ENCODE peak calls at places on chromosomes 12 and 14, in six cellular contexts. One of them, this sample, is unnamed.

GRCh38 chr12:57832966-57833365 is 13.6 kb downstream of the CTDSP2 start:
- DNase-seq in breast epithelium: no peak
- DNase-seq in astrocyte of the spinal cord: no peak
- DNase-seq in body of pancreas: no peak
- DNase-seq in CD8-positive, alpha-beta T cell: no peak
- DNase-seq in PC-3: no peak
- DNase-seq in this sample: no peak

GRCh38 chr12:93376436-93377251 is 1.1 kb upstream of the NUDT4 start:
- DNase-seq in astrocyte of the spinal cord: peak
- DNase-seq in body of pancreas: no peak
- DNase-seq in CD8-positive, alpha-beta T cell: no peak
- DNase-seq in PC-3: peak
- DNase-seq in breast epithelium: no peak
- DNase-seq in this sample: no peak

GRCh38 chr12:105317942-105318614 is 12.4 kb upstream of the C12orf75 start:
- DNase-seq in CD8-positive, alpha-beta T cell: no peak
- DNase-seq in astrocyte of the spinal cord: peak
- DNase-seq in breast epithelium: no peak
- DNase-seq in PC-3: no peak
- DNase-seq in body of pancreas: no peak
- DNase-seq in this sample: no peak

GRCh38 chr12:26748741-26749431 is 84.1 kb downstream of the ITPR2 start:
- DNase-seq in breast epithelium: no peak
- DNase-seq in astrocyte of the spinal cord: peak
- DNase-seq in body of pancreas: no peak
- DNase-seq in CD8-positive, alpha-beta T cell: no peak
- DNase-seq in PC-3: peak
- DNase-seq in this sample: no peak

GRCh38 chr14:88326352-88327103 is 3.5 kb upstream of the KCNK10 start:
- DNase-seq in CD8-positive, alpha-beta T cell: no peak
- DNase-seq in astrocyte of the spinal cord: no peak
- DNase-seq in PC-3: no peak
- DNase-seq in body of pancreas: no peak
- DNase-seq in breast epithelium: no peak
- DNase-seq in this sample: no peak

GRCh38 chr14:52695481-52696091 is at the start of gene ERO1A:
- DNase-seq in body of pancreas: peak
- DNase-seq in astrocyte of the spinal cord: peak
- DNase-seq in CD8-positive, alpha-beta T cell: peak
- DNase-seq in breast epithelium: peak
- DNase-seq in PC-3: peak
- DNase-seq in this sample: peak

GRCh38 chr12:49959570-49960473 is 1.9 kb upstream of the AQP5 start:
- DNase-seq in PC-3: peak
- DNase-seq in body of pancreas: peak
- DNase-seq in CD8-positive, alpha-beta T cell: no peak
- DNase-seq in astrocyte of the spinal cord: peak
- DNase-seq in breast epithelium: peak
- DNase-seq in this sample: no peak

GRCh38 chr14:29453045-29453444 is 474.6 kb downstream of the PRKD1 start:
- DNase-seq in body of pancreas: no peak
- DNase-seq in astrocyte of the spinal cord: no peak
- DNase-seq in CD8-positive, alpha-beta T cell: no peak
- DNase-seq in breast epithelium: no peak
- DNase-seq in PC-3: no peak
- DNase-seq in this sample: no peak

GRCh38 chr12:107906719-107907118 is 132.2 kb downstream of the ASCL4 start:
- DNase-seq in CD8-positive, alpha-beta T cell: no peak
- DNase-seq in body of pancreas: no peak
- DNase-seq in PC-3: no peak
- DNase-seq in breast epithelium: no peak
- DNase-seq in astrocyte of the spinal cord: no peak
- DNase-seq in this sample: no peak

GRCh38 chr12:89344043-89344861 is 8.0 kb downstream of the DUSP6 start:
- DNase-seq in CD8-positive, alpha-beta T cell: no peak
- DNase-seq in PC-3: no peak
- DNase-seq in breast epithelium: no peak
- DNase-seq in body of pancreas: no peak
- DNase-seq in astrocyte of the spinal cord: no peak
- DNase-seq in this sample: no peak

GRCh38 chr12:21438643-21439042 is 1.2 kb downstream of the PYROXD1 start:
- DNase-seq in CD8-positive, alpha-beta T cell: no peak
- DNase-seq in body of pancreas: no peak
- DNase-seq in astrocyte of the spinal cord: no peak
- DNase-seq in breast epithelium: no peak
- DNase-seq in PC-3: peak
- DNase-seq in this sample: no peak

GRCh38 chr12:14643247-14643646 is 53.2 kb downstream of the GUCY2C start:
- DNase-seq in astrocyte of the spinal cord: no peak
- DNase-seq in body of pancreas: no peak
- DNase-seq in PC-3: no peak
- DNase-seq in breast epithelium: no peak
- DNase-seq in CD8-positive, alpha-beta T cell: no peak
- DNase-seq in this sample: no peak

GRCh38 chr14:52850520-52850919 is 59.1 kb upstream of the GNPNAT1 start:
- DNase-seq in astrocyte of the spinal cord: no peak
- DNase-seq in CD8-positive, alpha-beta T cell: no peak
- DNase-seq in PC-3: no peak
- DNase-seq in body of pancreas: no peak
- DNase-seq in breast epithelium: no peak
- DNase-seq in this sample: no peak

GRCh38 chr12:88325076-88325827 is 183.1 kb downstream of the TMTC3 start:
- DNase-seq in PC-3: peak
- DNase-seq in CD8-positive, alpha-beta T cell: no peak
- DNase-seq in body of pancreas: no peak
- DNase-seq in breast epithelium: no peak
- DNase-seq in astrocyte of the spinal cord: peak
- DNase-seq in this sample: no peak

GRCh38 chr14:39998854-39999253 is 566.6 kb upstream of the FBXO33 start:
- DNase-seq in astrocyte of the spinal cord: no peak
- DNase-seq in CD8-positive, alpha-beta T cell: no peak
- DNase-seq in PC-3: no peak
- DNase-seq in body of pancreas: no peak
- DNase-seq in breast epithelium: no peak
- DNase-seq in this sample: no peak

GRCh38 chr12:67827820-67828383 is 161.3 kb upstream of the IFNG-AS1 start:
- DNase-seq in CD8-positive, alpha-beta T cell: no peak
- DNase-seq in breast epithelium: no peak
- DNase-seq in body of pancreas: no peak
- DNase-seq in astrocyte of the spinal cord: peak
- DNase-seq in PC-3: peak
- DNase-seq in this sample: no peak

GRCh38 chr12:92421701-92422100 is 276.1 kb upstream of the BTG1 start:
- DNase-seq in astrocyte of the spinal cord: no peak
- DNase-seq in CD8-positive, alpha-beta T cell: no peak
- DNase-seq in breast epithelium: no peak
- DNase-seq in PC-3: peak
- DNase-seq in body of pancreas: no peak
- DNase-seq in this sample: no peak

GRCh38 chr14:78254911-78255431 is 84.8 kb downstream of the NRXN3 start:
- DNase-seq in astrocyte of the spinal cord: peak
- DNase-seq in CD8-positive, alpha-beta T cell: no peak
- DNase-seq in breast epithelium: no peak
- DNase-seq in body of pancreas: peak
- DNase-seq in PC-3: peak
- DNase-seq in this sample: no peak

GRCh38 chr14:94390372-94391086 is 2.1 kb upstream of the SERPINA1 start:
- DNase-seq in CD8-positive, alpha-beta T cell: no peak
- DNase-seq in breast epithelium: no peak
- DNase-seq in PC-3: peak
- DNase-seq in body of pancreas: peak
- DNase-seq in astrocyte of the spinal cord: no peak
- DNase-seq in this sample: no peak

GRCh38 chr12:126761420-126761819 is 1505.5 kb upstream of the TMEM132C start:
- DNase-seq in body of pancreas: no peak
- DNase-seq in breast epithelium: no peak
- DNase-seq in PC-3: no peak
- DNase-seq in CD8-positive, alpha-beta T cell: no peak
- DNase-seq in astrocyte of the spinal cord: no peak
- DNase-seq in this sample: no peak

GRCh38 chr14:33642080-33642479 is 308.8 kb downstream of the EGLN3 start:
- DNase-seq in breast epithelium: no peak
- DNase-seq in astrocyte of the spinal cord: peak
- DNase-seq in body of pancreas: no peak
- DNase-seq in CD8-positive, alpha-beta T cell: no peak
- DNase-seq in PC-3: no peak
- DNase-seq in this sample: no peak

GRCh38 chr12:108611884-108612415 is 14.1 kb upstream of the TMEM119 start:
- DNase-seq in CD8-positive, alpha-beta T cell: no peak
- DNase-seq in breast epithelium: no peak
- DNase-seq in PC-3: peak
- DNase-seq in astrocyte of the spinal cord: peak
- DNase-seq in body of pancreas: no peak
- DNase-seq in this sample: no peak

GRCh38 chr12:62631531-62632520 is 165.2 kb downstream of the MON2 start:
- DNase-seq in breast epithelium: peak
- DNase-seq in CD8-positive, alpha-beta T cell: no peak
- DNase-seq in body of pancreas: peak
- DNase-seq in astrocyte of the spinal cord: peak
- DNase-seq in PC-3: no peak
- DNase-seq in this sample: peak

GRCh38 chr12:13652105-13652504 is 329.3 kb downstream of the GRIN2B start:
- DNase-seq in PC-3: no peak
- DNase-seq in CD8-positive, alpha-beta T cell: no peak
- DNase-seq in body of pancreas: no peak
- DNase-seq in breast epithelium: no peak
- DNase-seq in astrocyte of the spinal cord: no peak
- DNase-seq in this sample: no peak

GRCh38 chr12:124786065-124786964 is 77.3 kb downstream of the SCARB1 start:
- DNase-seq in breast epithelium: peak
- DNase-seq in astrocyte of the spinal cord: peak
- DNase-seq in PC-3: no peak
- DNase-seq in CD8-positive, alpha-beta T cell: no peak
- DNase-seq in body of pancreas: peak
- DNase-seq in this sample: no peak

DNA sequence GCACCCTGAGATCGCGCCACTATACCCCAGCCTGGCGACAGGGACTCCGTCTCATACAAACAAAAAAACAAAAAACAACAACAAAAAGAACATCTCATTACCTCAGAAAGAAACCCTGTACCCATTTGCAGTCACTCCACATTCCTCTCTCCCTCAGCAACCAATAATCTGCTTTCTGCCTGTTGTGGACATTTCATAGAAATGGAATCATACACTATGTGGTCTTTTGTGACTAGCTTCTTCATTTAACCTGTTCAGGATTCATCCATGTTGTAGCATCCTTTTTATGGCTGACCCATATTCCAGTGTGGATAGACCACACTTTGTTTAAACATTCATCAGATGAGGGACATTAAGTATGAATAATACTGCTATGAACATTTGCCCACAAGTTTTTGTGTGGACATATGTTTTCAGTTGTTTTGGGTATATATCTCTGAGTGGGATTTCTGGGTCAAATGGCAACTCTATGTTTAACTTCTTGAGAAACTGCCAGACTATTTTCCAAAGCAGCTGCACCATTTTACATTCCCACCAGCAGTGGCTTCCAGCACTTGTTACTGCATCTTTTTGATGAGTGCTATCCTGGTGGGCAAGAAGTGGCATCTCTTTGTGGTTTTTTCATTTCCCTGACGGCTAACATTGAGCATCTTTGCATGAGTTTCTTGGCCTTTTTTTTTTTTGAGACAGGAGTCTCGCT is 5.9 kb upstream of the RCOR1 start:
- DNase-seq in breast epithelium: no peak
- DNase-seq in PC-3: no peak
- DNase-seq in astrocyte of the spinal cord: no peak
- DNase-seq in CD8-positive, alpha-beta T cell: no peak
- DNase-seq in body of pancreas: no peak
- DNase-seq in this sample: no peak
- TF ChIP-seq CTCF in breast epithelium: no peak
- TF ChIP-seq CTCF in PC-3: no peak
- TF ChIP-seq CTCF in astrocyte of the spinal cord: no peak
- TF ChIP-seq CTCF in CD8-positive, alpha-beta T cell: no peak
- TF ChIP-seq CTCF in body of pancreas: no peak
- TF ChIP-seq CTCF in this sample: no peak

GRCh38 chr12:77062846-77063461 is 2.4 kb downstream of the E2F7 start:
- DNase-seq in body of pancreas: no peak
- DNase-seq in CD8-positive, alpha-beta T cell: no peak
- DNase-seq in breast epithelium: no peak
- DNase-seq in PC-3: peak
- DNase-seq in astrocyte of the spinal cord: peak
- DNase-seq in this sample: no peak
- TF ChIP-seq CTCF in body of pancreas: no peak
- TF ChIP-seq CTCF in CD8-positive, alpha-beta T cell: no peak
- TF ChIP-seq CTCF in breast epithelium: no peak
- TF ChIP-seq CTCF in PC-3: no peak
- TF ChIP-seq CTCF in astrocyte of the spinal cord: no peak
- TF ChIP-seq CTCF in this sample: no peak

GRCh38 chr12:76533331-76533730 is 26.2 kb downstream of the OSBPL8 start:
- DNase-seq in CD8-positive, alpha-beta T cell: no peak
- DNase-seq in body of pancreas: no peak
- DNase-seq in breast epithelium: no peak
- DNase-seq in PC-3: no peak
- DNase-seq in astrocyte of the spinal cord: no peak
- DNase-seq in this sample: no peak

GRCh38 chr12:76537923-76538322 is 21.6 kb downstream of the OSBPL8 start:
- DNase-seq in body of pancreas: no peak
- DNase-seq in PC-3: no peak
- DNase-seq in breast epithelium: no peak
- DNase-seq in astrocyte of the spinal cord: no peak
- DNase-seq in CD8-positive, alpha-beta T cell: no peak
- DNase-seq in this sample: no peak

GRCh38 chr12:76539727-76540126 is 19.8 kb downstream of the OSBPL8 start:
- DNase-seq in CD8-positive, alpha-beta T cell: no peak
- DNase-seq in body of pancreas: no peak
- DNase-seq in PC-3: no peak
- DNase-seq in astrocyte of the spinal cord: no peak
- DNase-seq in breast epithelium: no peak
- DNase-seq in this sample: no peak

GRCh38 chr12:76535170-76535569 is 24.4 kb downstream of the OSBPL8 start:
- DNase-seq in body of pancreas: no peak
- DNase-seq in PC-3: no peak
- DNase-seq in astrocyte of the spinal cord: no peak
- DNase-seq in CD8-positive, alpha-beta T cell: no peak
- DNase-seq in breast epithelium: no peak
- DNase-seq in this sample: no peak

GRCh38 chr12:76536546-76536945 is 23.0 kb downstream of the OSBPL8 start:
- DNase-seq in astrocyte of the spinal cord: no peak
- DNase-seq in PC-3: no peak
- DNase-seq in breast epithelium: no peak
- DNase-seq in CD8-positive, alpha-beta T cell: no peak
- DNase-seq in body of pancreas: no peak
- DNase-seq in this sample: no peak
- TF ChIP-seq CTCF in astrocyte of the spinal cord: no peak
- TF ChIP-seq CTCF in PC-3: no peak
- TF ChIP-seq CTCF in breast epithelium: no peak
- TF ChIP-seq CTCF in CD8-positive, alpha-beta T cell: no peak
- TF ChIP-seq CTCF in body of pancreas: no peak
- TF ChIP-seq CTCF in this sample: no peak

DNA sequence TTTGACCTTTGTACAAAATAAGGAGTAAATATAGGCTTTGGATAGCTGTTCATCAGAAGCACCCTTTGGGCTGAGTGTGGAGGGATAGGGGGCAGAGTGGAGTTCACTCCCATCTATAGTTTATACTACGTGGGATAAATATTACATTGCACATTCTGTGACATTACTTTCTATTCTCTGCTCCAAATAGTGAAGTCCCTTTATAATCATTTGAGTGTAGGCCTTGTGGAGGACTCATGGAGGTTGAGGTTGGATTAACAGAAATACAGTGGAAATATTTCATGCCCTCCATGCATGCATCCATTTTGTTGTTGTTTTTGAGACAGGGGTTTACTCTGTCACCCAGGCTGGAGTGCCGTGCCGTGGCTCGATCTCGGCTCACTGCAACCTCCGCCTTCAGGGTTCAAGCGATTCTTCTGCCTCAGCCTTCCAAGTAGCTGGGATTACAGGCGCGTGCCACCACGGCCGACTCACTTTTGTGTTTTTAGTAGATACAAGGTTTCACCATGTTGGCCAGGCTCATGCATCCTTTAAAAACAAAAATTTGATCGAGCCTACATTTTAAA is 1.4 kb downstream of the CHPT1 start:
- DNase-seq in breast epithelium: no peak
- DNase-seq in CD8-positive, alpha-beta T cell: no peak
- DNase-seq in PC-3: peak
- DNase-seq in astrocyte of the spinal cord: peak
- DNase-seq in body of pancreas: peak
- DNase-seq in this sample: no peak
- TF ChIP-seq CTCF in breast epithelium: no peak
- TF ChIP-seq CTCF in CD8-positive, alpha-beta T cell: no peak
- TF ChIP-seq CTCF in PC-3: peak
- TF ChIP-seq CTCF in astrocyte of the spinal cord: peak
- TF ChIP-seq CTCF in body of pancreas: no peak
- TF ChIP-seq CTCF in this sample: no peak

This sample was measured in activated B cell treated with CpG ODN at 0.5 μM for 24 hours.